ENCODE peak calls at places on chromosomes 12 and 14, in nine cellular contexts. X, C, Z, Y, G, D, M, S and H are unnamed samples.

GRCh38 chr14:91417983-91418386 is 365 bp upstream of the CCDC88C start:
- DNase-seq in X (no peak), C (peak), Z (peak), Y (peak), G (no peak), D (peak), M (no peak), S (peak), H (peak)

GRCh38 chr12:131091976-131092691 is 138.4 kb downstream of the ADGRD1 start:
- DNase-seq in X (no peak), C (no peak), Z (no peak), Y (no peak), G (peak), D (no peak), M (no peak), S (no peak), H (no peak)

GRCh38 chr12:93526786-93527428 is 45.6 kb upstream of the SOCS2 start:
- DNase-seq in X (peak), C (peak), Z (peak), Y (peak), G (no peak), D (no peak), M (no peak), S (no peak), H (no peak)

GRCh38 chr12:72053604-72054003 is 115.0 kb downstream of the TPH2 start:
- DNase-seq in X (no peak), C (no peak), Z (no peak), Y (no peak), G (no peak), D (no peak), M (no peak), S (no peak), H (no peak)

GRCh38 chr12:121652767-121653497 is 16.5 kb downstream of the MORN3 start:
- DNase-seq in X (no peak), C (no peak), Z (no peak), Y (peak), G (no peak), D (peak), M (no peak), S (no peak), H (peak)

GRCh38 chr12:50099302-50100008 is 4.4 kb upstream of the GPD1 start:
- DNase-seq in X (no peak), C (no peak), Z (no peak), Y (no peak), G (no peak), D (no peak), M (no peak), S (no peak), H (no peak)

GRCh38 chr14:100340454-100340813 is 17.3 kb downstream of the SLC25A47 start:
- DNase-seq in X (no peak), C (no peak), Z (no peak), Y (no peak), G (no peak), D (no peak), M (no peak), S (no peak), H (no peak)

GRCh38 chr12:6646276-6647082 is 753 bp downstream of the ACRBP start:
- DNase-seq in X (no peak), C (no peak), Z (no peak), Y (no peak), G (no peak), D (no peak), M (no peak), S (peak), H (no peak)

GRCh38 chr12:48542300-48542928 is 17.0 kb downstream of the OR8S1 start:
- DNase-seq in X (peak), C (peak), Z (peak), Y (peak), G (no peak), D (peak), M (peak), S (no peak), H (peak)

GRCh38 chr12:30296486-30296885 is 399.2 kb downstream of the IPO8 start:
- DNase-seq in X (no peak), C (no peak), Z (no peak), Y (no peak), G (no peak), D (no peak), M (no peak), S (no peak), H (no peak)

GRCh38 chr12:508145-508544 is 48.4 kb downstream of the B4GALNT3 start:
- DNase-seq in X (no peak), C (no peak), Z (no peak), Y (no peak), G (no peak), D (no peak), M (no peak), S (no peak), H (peak)

GRCh38 chr14:99274346-99275221 is 2.6 kb upstream of the BCL11B start:
- DNase-seq in X (peak), C (peak), Z (peak), Y (peak), G (no peak), D (peak), M (peak), S (peak), H (peak)

GRCh38 chr14:69487226-69487625 is 2.7 kb downstream of the PLEKHD1 start:
- DNase-seq in X (no peak), C (no peak), Z (no peak), Y (no peak), G (no peak), D (no peak), M (no peak), S (no peak), H (no peak)

GRCh38 chr14:37443461-37443860 is 151.6 kb downstream of the FOXA1 start:
- DNase-seq in X (no peak), C (no peak), Z (no peak), Y (no peak), G (no peak), D (no peak), M (no peak), S (no peak), H (no peak)

GRCh38 chr12:101599771-101600486 is 5.2 kb downstream of the MYBPC1 start:
- DNase-seq in X (no peak), C (no peak), Z (no peak), Y (peak), G (no peak), D (no peak), M (no peak), S (no peak), H (no peak)

GRCh38 chr12:40946612-40947194 is 241.4 kb upstream of the PDZRN4 start:
- DNase-seq in X (peak), C (peak), Z (peak), Y (peak), G (no peak), D (peak), M (no peak), S (peak), H (peak)
- TF ChIP-seq CTCF in X (no peak), C (peak), Z (peak), Y (peak), G (peak), D (peak), M (peak), S (peak), H (peak)

DNA sequence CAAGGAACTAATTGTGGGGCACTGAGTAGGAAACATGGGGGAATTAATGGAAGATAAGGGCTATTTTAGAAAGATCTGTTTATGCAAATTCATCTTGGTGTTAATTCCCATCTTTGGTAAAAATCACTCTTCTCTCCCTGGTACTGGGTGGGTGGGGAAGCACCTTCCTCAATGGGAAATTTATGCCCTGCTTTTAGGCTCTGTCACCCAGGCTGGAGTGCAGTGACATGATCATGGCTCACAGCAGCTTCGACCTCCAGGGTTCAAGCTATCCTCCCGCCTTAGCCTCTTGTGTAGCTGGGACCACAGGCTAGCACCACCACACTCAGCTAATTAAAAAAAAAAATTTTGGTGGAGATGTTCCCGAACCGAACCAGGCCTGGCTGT is 30.1 kb upstream of the RESF1 start:
- DNase-seq in X (no peak), C (no peak), Z (no peak), Y (no peak), G (no peak), D (no peak), M (no peak), S (no peak), H (no peak)
- H3K4me3 ChIP-seq in X (no peak), C (no peak), Z (no peak), Y (no peak), G (peak), D (no peak), M (no peak), S (no peak), H (no peak)

GRCh38 chr14:88421286-88421685 is 35.8 kb downstream of the SPATA7 start:
- DNase-seq in X (no peak), C (no peak), Z (no peak), Y (no peak), G (no peak), D (no peak), M (no peak), S (no peak), H (no peak)
- TF ChIP-seq MAX in X (no peak), C (no peak), Z (no peak), Y (no peak), G (no peak), D (no peak), M (no peak), S (no peak), H (no peak)

GRCh38 chr14:103103461-103104388 is 9.2 kb downstream of the EXOC3L4 start:
- DNase-seq in X (no peak), C (peak), Z (no peak), Y (peak), G (no peak), D (no peak), M (no peak), S (peak), H (peak)
- TF ChIP-seq CTCF in X (no peak), C (peak), Z (no peak), Y (peak), G (no peak), D (no peak), M (no peak), S (peak), H (no peak)